ENCODE peak calls at places on chromosomes 6 and 20, in six cellular contexts. O is ELR, A is Calu3, I is fibroblast of villous mesenchyme, B is pancreas, Y is EL. T is an unnamed sample.

GRCh38 chr6:25002326-25003066 is 66.7 kb upstream of the RIPOR2 start:
- DNase-seq in O (no peak), A (peak), I (peak), B (no peak), Y (no peak), T (no peak)

GRCh38 chr20:59771506-59772372 is 161.7 kb downstream of the SYCP2 start:
- DNase-seq in O (no peak), A (no peak), I (no peak), B (no peak), Y (no peak), T (no peak)

GRCh38 chr6:30463651-30464618 is 25.4 kb upstream of the HLA-E start:
- DNase-seq in O (peak), A (peak), I (peak), B (no peak), Y (peak), T (peak)

GRCh38 chr20:59939052-59939878 is 840 bp downstream of the PPP1R3D start:
- DNase-seq in O (no peak), A (no peak), I (no peak), B (peak), Y (no peak), T (peak)

GRCh38 chr6:42745083-42745637 is 743 bp downstream of the TBCC start:
- DNase-seq in O (peak), A (peak), I (peak), B (peak), Y (peak), T (no peak)

GRCh38 chr6:134758616-134759015 is 191.3 kb downstream of the ALDH8A1 start:
- DNase-seq in O (no peak), A (no peak), I (no peak), B (no peak), Y (no peak), T (no peak)

GRCh38 chr6:16690244-16691142 is 70.8 kb downstream of the ATXN1 start:
- DNase-seq in O (peak), A (no peak), I (peak), B (no peak), Y (peak), T (peak)

GRCh38 chr20:57162253-57162652 is 104.2 kb downstream of the BMP7 start:
- DNase-seq in O (no peak), A (no peak), I (no peak), B (no peak), Y (no peak), T (no peak)

GRCh38 chr20:20837574-20838021 is 125.2 kb upstream of the RALGAPA2 start:
- DNase-seq in O (peak), A (peak), I (peak), B (peak), Y (peak), T (peak)

GRCh38 chr6:39951716-39952115 is 17.5 kb upstream of the MOCS1 start:
- DNase-seq in O (no peak), A (no peak), I (no peak), B (no peak), Y (no peak), T (no peak)

GRCh38 chr6:52013035-52013434 is 74.4 kb downstream of the PKHD1 start:
- DNase-seq in O (no peak), A (no peak), I (no peak), B (no peak), Y (peak), T (no peak)

GRCh38 chr20:36246410-36246809 is 10.1 kb downstream of the AAR2 start:
- DNase-seq in O (no peak), A (no peak), I (no peak), B (no peak), Y (no peak), T (no peak)